ENCODE peak calls at places on chromosomes 3 and 15, in eight cellular contexts. P is body of pancreas, B is G401, Z is upper lobe of right lung, V is EL, X is NCI-H345, F is fibroblast of mammary gland, W is ACHN. J is an unnamed sample.

GRCh38 chr3:14791343-14791945 is 27.3 kb upstream of the FGD5 start:
- DNase-seq in P (peak; percentile 43), B (peak; percentile 26), Z (peak; percentile 76), V (peak; percentile 41), X (peak; percentile 20), F (peak; percentile 38), W (peak; percentile 58), J (peak; percentile 81)

GRCh38 chr15:58458076-58458475 is 26.3 kb downstream of the LIPC start:
- DNase-seq in P (no peak), B (no peak), Z (no peak), V (no peak), X (no peak), F (no peak), W (no peak), J (no peak)

GRCh38 chr15:74461847-74462511 is 1.0 kb upstream of the UBL7 start:
- DNase-seq in P (no peak), B (peak; percentile 14), Z (no peak), V (peak; percentile 22), X (no peak), F (no peak), W (peak; percentile 12), J (no peak)

GRCh38 chr15:64878708-64879107 is 33.0 kb upstream of the ANKDD1A start:
- DNase-seq in P (no peak), B (no peak), Z (no peak), V (no peak), X (no peak), F (no peak), W (no peak), J (no peak)

GRCh38 chr3:194212869-194213320 is 76.9 kb downstream of the HES1 start:
- DNase-seq in P (no peak), B (no peak), Z (no peak), V (no peak), X (no peak), F (no peak), W (no peak), J (no peak)

GRCh38 chr15:27260523-27260922 is 289.5 kb downstream of the GABRG3 start:
- DNase-seq in P (no peak), B (no peak), Z (no peak), V (no peak), X (peak; percentile 80), F (no peak), W (no peak), J (no peak)

GRCh38 chr3:134809412-134810051 is 14.5 kb downstream of the EPHB1 start:
- DNase-seq in P (no peak), B (no peak), Z (no peak), V (no peak), X (peak; percentile 67), F (no peak), W (no peak), J (no peak)

GRCh38 chr3:117567903-117568302 is 858.3 kb downstream of the TUSC7 start:
- DNase-seq in P (no peak), B (no peak), Z (no peak), V (no peak), X (no peak), F (no peak), W (no peak), J (no peak)

GRCh38 chr3:123201557-123202427 is at the start of gene SEC22A:
- DNase-seq in P (peak; percentile 92), B (peak; percentile 98), Z (peak; percentile 97), V (peak; percentile 93), X (peak; percentile 96), F (peak; percentile 88), W (peak; percentile 92), J (peak; percentile 93)

GRCh38 chr15:39584266-39584659 is 3.4 kb downstream of the THBS1 start:
- DNase-seq in P (no peak), B (no peak), Z (no peak), V (no peak), X (no peak), F (no peak), W (no peak), J (no peak)

GRCh38 chr3:39189648-39190269 is 2.6 kb downstream of the XIRP1 start:
- DNase-seq in P (peak; percentile 82), B (peak; percentile 86), Z (peak; percentile 73), V (peak; percentile 63), X (peak; percentile 18), F (peak; percentile 67), W (peak; percentile 54), J (peak; percentile 72)

GRCh38 chr3:184133840-184134745 is 1.1 kb upstream of the EIF2B5 start:
- DNase-seq in P (peak; percentile 87), B (peak; percentile 92), Z (peak; percentile 94), V (peak; percentile 88), X (peak; percentile 84), F (peak; percentile 77), W (peak; percentile 82), J (peak; percentile 91)

GRCh38 chr3:193548406-193548805 is 6.3 kb downstream of the ATP13A4 start:
- DNase-seq in P (no peak), B (peak; percentile 37), Z (no peak), V (no peak), X (no peak), F (no peak), W (no peak), J (no peak)

GRCh38 chr3:14875411-14876175 is 56.8 kb downstream of the FGD5 start:
- DNase-seq in P (no peak), B (no peak), Z (no peak), V (no peak), X (no peak), F (no peak), W (no peak), J (no peak)

GRCh38 chr3:119662604-119663377 is 2.4 kb upstream of the POPDC2 start:
- DNase-seq in P (no peak), B (peak; percentile 21), Z (no peak), V (peak; percentile 48), X (no peak), F (peak; percentile 73), W (no peak), J (no peak)

GRCh38 chr3:182323126-182323727 is 470.1 kb upstream of the ATP11B start:
- DNase-seq in P (no peak), B (no peak), Z (no peak), V (no peak), X (no peak), F (no peak), W (no peak), J (no peak)

GRCh38 chr15:31160297-31160696 is 58.8 kb upstream of the TRPM1 start:
- DNase-seq in P (no peak), B (no peak), Z (no peak), V (no peak), X (no peak), F (no peak), W (no peak), J (no peak)

GRCh38 chr15:64095795-64096485 is at the start of gene SNX1:
- DNase-seq in P (peak; percentile 97), B (peak; percentile 95), Z (peak; percentile 97), V (peak; percentile 94), X (peak; percentile 90), F (peak; percentile 92), W (peak; percentile 93), J (peak; percentile 94)

GRCh38 chr3:108818404-108818803 is 4.2 kb upstream of the TRAT1 start:
- DNase-seq in P (peak; percentile 21), B (no peak), Z (no peak), V (peak; percentile 34), X (no peak), F (peak; percentile 7), W (peak; percentile 57), J (no peak)

GRCh38 chr15:77456746-77457618 is 36.3 kb downstream of the HMG20A start:
- DNase-seq in P (no peak), B (no peak), Z (no peak), V (no peak), X (no peak), F (no peak), W (no peak), J (no peak)

GRCh38 chr3:186170516-186170915 is 61.6 kb upstream of the ETV5 start:
- DNase-seq in P (no peak), B (no peak), Z (no peak), V (no peak), X (no peak), F (no peak), W (peak; percentile 3), J (no peak)

GRCh38 chr3:61821823-61822251 is 260.5 kb downstream of the PTPRG start:
- DNase-seq in P (no peak), B (peak; percentile 45), Z (no peak), V (peak; percentile 23), X (no peak), F (peak; percentile 95), W (no peak), J (no peak)

GRCh38 chr3:9698293-9698692 is 5.3 kb upstream of the CPNE9 start:
- DNase-seq in P (no peak), B (no peak), Z (no peak), V (no peak), X (no peak), F (no peak), W (no peak), J (no peak)

GRCh38 chr3:19559724-19560442 is 374.1 kb downstream of the EFHB start:
- DNase-seq in P (no peak), B (no peak), Z (no peak), V (no peak), X (no peak), F (no peak), W (no peak), J (no peak)

GRCh38 chr15:71551566-71551965 is 258.8 kb upstream of the NR2E3 start:
- DNase-seq in P (no peak), B (no peak), Z (no peak), V (no peak), X (no peak), F (no peak), W (no peak), J (no peak)

GRCh38 chr15:50783895-50784294 is 18.4 kb upstream of the SPPL2A start:
- DNase-seq in P (no peak), B (no peak), Z (no peak), V (no peak), X (no peak), F (no peak), W (no peak), J (no peak)

GRCh38 chr15:74727727-74728126 is 2.4 kb upstream of the CYP1A1 start:
- DNase-seq in P (no peak), B (peak; percentile 8), Z (no peak), V (no peak), X (peak; percentile 61), F (no peak), W (no peak), J (peak; percentile 28)

GRCh38 chr3:171615742-171616141 is 155.5 kb upstream of the TNIK start:
- DNase-seq in P (no peak), B (no peak), Z (no peak), V (no peak), X (no peak), F (peak; percentile 30), W (no peak), J (no peak)